ENCODE peak calls at places on chromosomes 1 and 21, in ten cellular contexts. U, K, C, R, H, T, G, B, O and L are unnamed samples.

GRCh38 chr1:228867093-228867950 is 132.0 kb downstream of the RHOU start:
- DNase-seq in U (no peak), K (no peak), C (peak; percentile 71), R (no peak), H (no peak), T (no peak), G (no peak), B (no peak), O (no peak), L (no peak)

GRCh38 chr1:67058761-67059160 is 4.8 kb upstream of the SLC35D1 start:
- DNase-seq in U (no peak), K (no peak), C (no peak), R (no peak), H (no peak), T (no peak), G (no peak), B (no peak), O (no peak), L (no peak)

GRCh38 chr1:36142121-36142520 is 7.2 kb downstream of the TRAPPC3 start:
- DNase-seq in U (no peak), K (no peak), C (no peak), R (peak; percentile 74), H (no peak), T (no peak), G (no peak), B (no peak), O (peak; percentile 2), L (no peak)

GRCh38 chr1:200890818-200891773 is 3.6 kb upstream of the INAVA start:
- DNase-seq in U (peak; percentile 5), K (no peak), C (peak; percentile 82), R (no peak), H (no peak), T (no peak), G (peak; percentile 54), B (peak; percentile 80), O (peak; percentile 80), L (no peak)

GRCh38 chr21:36917487-36918158 is 48.8 kb downstream of the HLCS start:
- DNase-seq in U (no peak), K (no peak), C (peak; percentile 63), R (no peak), H (no peak), T (no peak), G (no peak), B (no peak), O (peak; percentile 47), L (peak; percentile 37)

GRCh38 chr1:39494671-39495410 is 3.4 kb downstream of the BMP8A start:
- DNase-seq in U (no peak), K (no peak), C (no peak), R (no peak), H (no peak), T (no peak), G (no peak), B (no peak), O (no peak), L (no peak)

GRCh38 chr1:200374569-200375312 is 35.1 kb downstream of the ZNF281 start:
- DNase-seq in U (no peak), K (no peak), C (no peak), R (no peak), H (no peak), T (no peak), G (no peak), B (no peak), O (no peak), L (no peak)

GRCh38 chr1:148388260-148389026 is 94.7 kb downstream of the PPIAL4G start:
- DNase-seq in U (peak; percentile 36), K (peak; percentile 39), C (peak; percentile 93), R (peak; percentile 85), H (peak; percentile 87), T (peak; percentile 79), G (peak; percentile 79), B (peak; percentile 90), O (peak; percentile 83), L (peak; percentile 84)

GRCh38 chr1:9151326-9151860 is 22.5 kb upstream of the GPR157 start:
- DNase-seq in U (no peak), K (no peak), C (no peak), R (no peak), H (no peak), T (no peak), G (no peak), B (no peak), O (no peak), L (no peak)

GRCh38 chr1:58732087-58732486 is 32.2 kb upstream of the MYSM1 start:
- DNase-seq in U (no peak), K (no peak), C (no peak), R (no peak), H (no peak), T (no peak), G (no peak), B (no peak), O (no peak), L (no peak)

GRCh38 chr1:56411484-56412180 is 167.7 kb downstream of the PLPP3 start:
- DNase-seq in U (peak; percentile 57), K (no peak), C (no peak), R (no peak), H (no peak), T (no peak), G (no peak), B (no peak), O (no peak), L (no peak)

GRCh38 chr21:27132270-27132669 is 165.4 kb upstream of the ADAMTS5 start:
- DNase-seq in U (no peak), K (no peak), C (no peak), R (no peak), H (no peak), T (no peak), G (no peak), B (no peak), O (no peak), L (no peak)

GRCh38 chr1:223074427-223074826 is 68.6 kb downstream of the TLR5 start:
- DNase-seq in U (no peak), K (no peak), C (no peak), R (no peak), H (no peak), T (no peak), G (no peak), B (no peak), O (peak; percentile 23), L (no peak)